ENCODE peak calls at places on chromosome 10, in nine cellular contexts. O is HTR-8/SVneo; E is C1 segment of cervical spinal cord; W is stimulated activated CD8-positive, alpha-beta memory T cell treated with anti-CD3 and anti-CD28 coated beads, Interleukin-2, amount 100 ng/mL, for 48 hours; I is stimulated activated CD4-positive, alpha-beta T cell treated with anti-CD3 and anti-CD28 coated beads, Interleukin-1b, Interleukin-23, amount 100 ng/mL, for 24 hours; M is A549; A is tibial nerve; S is MM.1S; X is HuH-7. V is an unnamed sample.

GRCh38 chr10:78715435-78715834 is 353.3 kb upstream of the ZMIZ1 start:
- DNase-seq in O (no peak), E (no peak), W (no peak), I (no peak), M (no peak), A (no peak), S (no peak), X (no peak), V (no peak)

GRCh38 chr10:34710391-34710751 is 104.7 kb downstream of the PARD3 start:
- DNase-seq in O (peak; percentile 66), E (no peak), W (no peak), I (no peak), M (peak; percentile 46), A (peak; percentile 37), S (no peak), X (no peak), V (no peak)

GRCh38 chr10:101840102-101840684 is 3.4 kb downstream of the KCNIP2 start:
- DNase-seq in O (no peak), E (no peak), W (no peak), I (no peak), M (no peak), A (no peak), S (no peak), X (no peak), V (no peak)

GRCh38 chr10:120285408-120285807 is 171.6 kb upstream of the PLPP4 start:
- DNase-seq in O (no peak), E (no peak), W (no peak), I (no peak), M (no peak), A (no peak), S (no peak), X (no peak), V (no peak)

GRCh38 chr10:62021978-62022802 is 120.7 kb downstream of the ARID5B start:
- DNase-seq in O (no peak), E (no peak), W (no peak), I (no peak), M (no peak), A (no peak), S (no peak), X (no peak), V (no peak)

GRCh38 chr10:64090865-64091264 is 569.7 kb downstream of the REEP3 start:
- DNase-seq in O (no peak), E (no peak), W (no peak), I (no peak), M (no peak), A (no peak), S (no peak), X (no peak), V (no peak)

GRCh38 chr10:92690211-92691041 is 671 bp downstream of the HHEX start:
- DNase-seq in O (peak; percentile 58), E (peak; percentile 20), W (peak; percentile 66), I (no peak), M (peak; percentile 73), A (peak; percentile 27), S (no peak), X (peak; percentile 37), V (no peak)

GRCh38 chr10:130748409-130749057 is 563.0 kb downstream of the TCERG1L start:
- DNase-seq in O (no peak), E (no peak), W (no peak), I (no peak), M (no peak), A (no peak), S (no peak), X (no peak), V (no peak)

GRCh38 chr10:24008164-24009066 is 200.5 kb upstream of the KIAA1217 start:
- DNase-seq in O (no peak), E (no peak), W (no peak), I (no peak), M (no peak), A (no peak), S (no peak), X (no peak), V (peak; percentile 77)

GRCh38 chr10:127123626-127124025 is 72.8 kb downstream of the INSYN2A start:
- DNase-seq in O (no peak), E (no peak), W (no peak), I (no peak), M (no peak), A (no peak), S (no peak), X (no peak), V (no peak)

V was measured in Caco-2.